ENCODE peak calls at places on chromosomes 3 and 15, in five cellular contexts. N is HCT116, M is SK-N-SH, T is K562, V is H1. J is an unnamed sample.

GRCh38 chr15:41494190-41494921 is 682 bp downstream of the ITPKA start:
- DNase-seq in N (no peak), M (peak), T (peak), V (peak), J (peak)

GRCh38 chr3:49199244-49199899 is 28.0 kb downstream of the KLHDC8B start:
- DNase-seq in N (no peak), M (peak), T (no peak), V (peak), J (no peak)

GRCh38 chr15:30043211-30043655 is 39.5 kb upstream of the GOLGA8J start:
- DNase-seq in N (no peak), M (peak), T (no peak), V (no peak), J (peak)

GRCh38 chr3:110579841-110580550 is 491.6 kb upstream of the NECTIN3 start:
- DNase-seq in N (peak), M (no peak), T (no peak), V (no peak), J (no peak)

GRCh38 chr15:62957130-62957529 is 85.4 kb upstream of the TPM1 start:
- DNase-seq in N (no peak), M (no peak), T (no peak), V (no peak), J (no peak)

GRCh38 chr15:53710906-53711305 is 48.6 kb downstream of the WDR72 start:
- DNase-seq in N (no peak), M (no peak), T (no peak), V (no peak), J (no peak)

GRCh38 chr3:46080124-46080991 is 53.1 kb upstream of the XCR1 start:
- DNase-seq in N (no peak), M (no peak), T (no peak), V (no peak), J (no peak)

GRCh38 chr3:61521229-61521628 is 40.1 kb upstream of the PTPRG start:
- DNase-seq in N (no peak), M (no peak), T (no peak), V (no peak), J (no peak)

GRCh38 chr3:150870406-150870805 is 34.8 kb downstream of the MINDY4B start:
- DNase-seq in N (no peak), M (no peak), T (no peak), V (no peak), J (no peak)

GRCh38 chr15:99432271-99433025 is 133.3 kb upstream of the MEF2A start:
- DNase-seq in N (no peak), M (no peak), T (no peak), V (no peak), J (no peak)

GRCh38 chr3:108396336-108396735 is 100.0 kb downstream of the HHLA2 start:
- DNase-seq in N (no peak), M (no peak), T (no peak), V (no peak), J (no peak)

GRCh38 chr3:155079795-155080546 is at the start of gene MME:
- DNase-seq in N (no peak), M (peak), T (peak), V (peak), J (no peak)

GRCh38 chr15:67193223-67194009 is 61.0 kb downstream of the AAGAB start:
- DNase-seq in N (no peak), M (no peak), T (no peak), V (peak), J (no peak)

GRCh38 chr15:36590838-36591237 is 11.4 kb downstream of the CDIN1 start:
- DNase-seq in N (no peak), M (no peak), T (no peak), V (no peak), J (no peak)

GRCh38 chr3:170419301-170420087 is 826 bp downstream of the CLDN11 start:
- DNase-seq in N (no peak), M (peak), T (no peak), V (peak), J (no peak)

GRCh38 chr3:53842436-53843194 is 3.6 kb downstream of the CHDH start:
- DNase-seq in N (peak), M (no peak), T (no peak), V (peak), J (peak)

GRCh38 chr15:65266469-65266868 is 20.2 kb downstream of the PARP16 start:
- DNase-seq in N (no peak), M (no peak), T (no peak), V (no peak), J (no peak)

GRCh38 chr3:61562042-61562809 is 855 bp downstream of the PTPRG start:
- DNase-seq in N (no peak), M (peak), T (no peak), V (no peak), J (peak)

GRCh38 chr3:64342940-64343691 is 117.8 kb upstream of the PRICKLE2 start:
- DNase-seq in N (no peak), M (peak), T (no peak), V (no peak), J (no peak)

GRCh38 chr3:197516517-197516889 is 39.3 kb downstream of the BDH1 start:
- DNase-seq in N (peak), M (no peak), T (peak), V (no peak), J (no peak)

GRCh38 chr15:86555114-86555513 is 475.4 kb downstream of the AGBL1 start:
- DNase-seq in N (no peak), M (no peak), T (no peak), V (no peak), J (no peak)

GRCh38 chr3:38334656-38335055 is 11.9 kb upstream of the XYLB start:
- DNase-seq in N (no peak), M (no peak), T (no peak), V (no peak), J (no peak)

GRCh38 chr15:77312523-77312922 is 107.4 kb downstream of the PEAK1 start:
- DNase-seq in N (no peak), M (no peak), T (no peak), V (no peak), J (no peak)

GRCh38 chr15:45862034-45862433 is 227.2 kb downstream of the SQOR start:
- DNase-seq in N (no peak), M (no peak), T (no peak), V (no peak), J (no peak)

GRCh38 chr3:144324061-144324460 is 352.4 kb downstream of the DIPK2A start:
- DNase-seq in N (no peak), M (no peak), T (no peak), V (no peak), J (no peak)

GRCh38 chr3:196995646-196996355 is 27.2 kb upstream of the PIGZ start:
- DNase-seq in N (no peak), M (no peak), T (no peak), V (no peak), J (no peak)

GRCh38 chr15:34610388-34610787 is 26.9 kb upstream of the GOLGA8B start:
- DNase-seq in N (peak), M (no peak), T (no peak), V (no peak), J (no peak)

GRCh38 chr3:51502562-51502910 is 2.7 kb upstream of the DCAF1 start:
- DNase-seq in N (no peak), M (no peak), T (no peak), V (no peak), J (no peak)

GRCh38 chr3:111668912-111669488 is 73.9 kb upstream of the ZBED2 start:
- DNase-seq in N (peak), M (peak), T (peak), V (no peak), J (peak)

GRCh38 chr3:126721246-126721645 is 17.2 kb downstream of the CHCHD6 start:
- DNase-seq in N (no peak), M (no peak), T (no peak), V (no peak), J (no peak)

GRCh38 chr3:117998071-117998470 is 1036.6 kb downstream of the IGSF11 start:
- DNase-seq in N (no peak), M (no peak), T (no peak), V (no peak), J (no peak)

GRCh38 chr3:102054543-102054942 is 205.2 kb downstream of the NFKBIZ start:
- DNase-seq in N (no peak), M (no peak), T (no peak), V (no peak), J (no peak)

GRCh38 chr15:51600114-51600513 is 22.5 kb downstream of the DMXL2 start:
- DNase-seq in N (peak), M (no peak), T (peak), V (no peak), J (no peak)
- TF ChIP-seq JUND in N (peak), M (no peak), T (peak), V (no peak), J (no peak)

GRCh38 chr3:163490119-163490518 is 1588.2 kb downstream of the SI start:
- DNase-seq in N (peak), M (no peak), T (peak), V (peak), J (peak)
- TF ChIP-seq JUND in N (no peak), M (no peak), T (no peak), V (no peak), J (no peak)

GRCh38 chr3:115388825-115389224 is 234.5 kb upstream of the GAP43 start:
- DNase-seq in N (no peak), M (no peak), T (no peak), V (no peak), J (no peak)
- TF ChIP-seq JUND in N (no peak), M (no peak), T (no peak), V (no peak), J (no peak)

GRCh38 chr15:80562846-80563245 is 132.3 kb upstream of the ABHD17C start:
- DNase-seq in N (no peak), M (no peak), T (no peak), V (peak), J (no peak)
- TF ChIP-seq JUND in N (no peak), M (no peak), T (no peak), V (no peak), J (no peak)

DNA sequence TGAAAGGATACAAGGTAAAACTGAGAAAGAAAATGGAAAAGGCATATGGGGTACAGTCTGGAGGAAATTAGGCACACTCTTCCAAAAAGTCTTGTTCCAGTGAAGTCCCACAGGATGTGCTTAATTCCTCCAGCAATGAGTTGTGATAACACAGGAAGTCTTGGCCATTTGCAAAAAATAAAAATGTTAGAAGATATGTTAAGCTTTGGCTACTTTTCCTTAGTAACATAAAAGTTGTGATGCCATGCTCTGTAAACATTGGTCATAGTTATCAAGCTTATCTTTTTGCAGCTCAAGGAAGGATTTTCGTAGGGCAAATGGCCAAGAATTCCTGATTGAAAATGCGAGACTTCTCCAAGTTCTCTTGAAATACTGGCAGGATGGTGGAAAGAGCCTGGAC is 26.4 kb downstream of the LNP1 start:
- DNase-seq in N (no peak), M (no peak), T (no peak), V (no peak), J (no peak)
- TF ChIP-seq JUND in N (no peak), M (no peak), T (no peak), V (no peak), J (no peak)

GRCh38 chr3:186882881-186883685 is 40.6 kb downstream of the ADIPOQ start:
- DNase-seq in N (peak), M (peak), T (peak), V (no peak), J (no peak)
- TF ChIP-seq JUND in N (peak), M (peak), T (peak), V (no peak), J (no peak)

GRCh38 chr3:3286014-3286413 is 106.5 kb upstream of the CRBN start:
- DNase-seq in N (no peak), M (peak), T (no peak), V (no peak), J (no peak)

GRCh38 chr3:3288288-3288687 is 108.8 kb upstream of the CRBN start:
- DNase-seq in N (no peak), M (no peak), T (no peak), V (no peak), J (no peak)
- TF ChIP-seq JUND in N (no peak), M (no peak), T (no peak), V (no peak), J (no peak)

GRCh38 chr3:169189486-169189885 is 474.0 kb downstream of the MECOM start:
- DNase-seq in N (no peak), M (no peak), T (no peak), V (no peak), J (no peak)

GRCh38 chr3:169181666-169182065 is 481.8 kb downstream of the MECOM start:
- DNase-seq in N (no peak), M (no peak), T (no peak), V (no peak), J (no peak)

DNA sequence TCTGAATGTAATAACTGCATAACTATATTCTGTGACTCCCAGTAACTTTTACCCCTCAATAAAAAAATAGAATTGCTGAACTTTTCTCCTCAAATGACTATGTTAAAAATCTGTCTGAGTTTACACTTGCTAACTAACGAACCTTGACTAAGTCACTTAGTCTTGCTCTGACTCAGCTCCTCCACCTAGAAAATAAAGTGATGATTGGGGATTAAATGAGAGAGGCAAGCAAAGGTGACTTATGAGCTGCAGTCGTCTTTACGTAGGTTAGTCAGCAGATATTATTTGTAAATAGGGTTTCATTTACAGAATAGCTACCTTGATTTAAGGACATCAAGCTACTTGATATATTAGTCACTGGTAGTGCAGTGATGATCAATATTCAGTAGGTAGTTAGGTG is 476.9 kb downstream of the MECOM start:
- DNase-seq in N (no peak), M (no peak), T (no peak), V (no peak), J (no peak)
- TF ChIP-seq JUND in N (no peak), M (no peak), T (no peak), V (no peak), J (no peak)

DNA sequence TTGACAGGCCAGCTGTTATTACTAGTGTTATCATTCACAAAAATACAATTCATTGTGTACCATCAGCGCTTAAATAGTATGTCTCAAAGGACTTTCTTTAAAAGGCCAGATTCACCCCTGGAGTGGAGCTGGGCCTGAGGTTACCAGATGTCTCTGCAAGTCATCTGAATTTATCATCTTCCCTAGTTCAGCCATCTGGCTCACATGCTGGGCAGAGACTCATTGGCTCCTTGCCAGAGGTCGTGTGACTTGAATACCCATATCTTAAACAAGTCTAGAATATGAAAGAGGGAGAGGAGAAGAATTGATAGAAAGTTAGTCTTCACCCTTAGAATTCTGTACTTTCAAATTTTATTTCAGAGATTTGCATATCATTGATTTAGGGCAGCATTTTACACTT is 16.9 kb upstream of the FMN1 start:
- DNase-seq in N (no peak), M (peak), T (no peak), V (no peak), J (no peak)
- TF ChIP-seq JUND in N (no peak), M (no peak), T (no peak), V (no peak), J (no peak)

GRCh38 chr3:140791368-140791767 is 113.5 kb downstream of the TRIM42 start:
- DNase-seq in N (no peak), M (no peak), T (no peak), V (no peak), J (no peak)
- TF ChIP-seq JUND in N (no peak), M (no peak), T (no peak), V (no peak), J (no peak)

J was measured in T47D.